ENCODE peak calls at places on chromosomes 5 and 9, in seven cellular contexts. C, M, V, S, H, X and Q are unnamed samples.
A peak's percentile ranks its signal among the peaks of the same experiment; 100 is the strongest.

GRCh38 chr5:41924872-41925554 is at the start of gene FBXO4:
- DNase-seq in C (peak; percentile 65), M (peak; percentile 98), V (peak; percentile 61), S (peak; percentile 88), H (peak; percentile 92), X (no peak), Q (peak; percentile 58)

GRCh38 chr9:5113523-5113922 is 71.9 kb downstream of the INSL6 start:
- DNase-seq in C (no peak), M (peak; percentile 63), V (no peak), S (no peak), H (no peak), X (no peak), Q (no peak)

GRCh38 chr9:38035873-38036272 is 33.2 kb downstream of the SHB start:
- DNase-seq in C (no peak), M (no peak), V (no peak), S (no peak), H (no peak), X (no peak), Q (peak; percentile 20)

GRCh38 chr9:75378036-75378435 is 289.7 kb downstream of the OSTF1 start:
- DNase-seq in C (no peak), M (no peak), V (no peak), S (no peak), H (peak; percentile 76), X (no peak), Q (no peak)

GRCh38 chr5:76681287-76681686 is 34.6 kb upstream of the F2R start:
- DNase-seq in C (no peak), M (no peak), V (no peak), S (no peak), H (no peak), X (no peak), Q (no peak)

GRCh38 chr9:93124793-93125192 is 9.3 kb downstream of the NINJ1 start:
- DNase-seq in C (no peak), M (peak; percentile 75), V (no peak), S (peak; percentile 6), H (peak; percentile 64), X (no peak), Q (no peak)

GRCh38 chr9:99954108-99954507 is 47.7 kb downstream of the STX17 start:
- DNase-seq in C (no peak), M (no peak), V (no peak), S (no peak), H (no peak), X (no peak), Q (no peak)

GRCh38 chr5:156427315-156427714 is 100.4 kb downstream of the SGCD start:
- DNase-seq in C (no peak), M (no peak), V (no peak), S (no peak), H (no peak), X (no peak), Q (no peak)

GRCh38 chr5:162638849-162639248 is 571.3 kb downstream of the GABRG2 start:
- DNase-seq in C (peak; percentile 17), M (no peak), V (no peak), S (no peak), H (no peak), X (no peak), Q (no peak)

GRCh38 chr9:127500399-127500798 is 49.1 kb downstream of the LRSAM1 start:
- DNase-seq in C (no peak), M (no peak), V (no peak), S (no peak), H (no peak), X (no peak), Q (no peak)

GRCh38 chr9:81804306-81804705 is 115.0 kb upstream of the TLE1 start:
- DNase-seq in C (no peak), M (no peak), V (no peak), S (no peak), H (no peak), X (no peak), Q (no peak)

GRCh38 chr5:128632264-128632663 is 94.2 kb upstream of the FBN2 start:
- DNase-seq in C (no peak), M (no peak), V (no peak), S (no peak), H (no peak), X (no peak), Q (peak; percentile 10)

GRCh38 chr9:114382951-114383865 is 4.6 kb downstream of the AKNA start:
- DNase-seq in C (peak; percentile 83), M (peak; percentile 90), V (no peak), S (peak; percentile 48), H (peak; percentile 83), X (no peak), Q (peak; percentile 79)

GRCh38 chr9:520315-520714 is 305.6 kb downstream of the DOCK8 start:
- DNase-seq in C (no peak), M (no peak), V (no peak), S (no peak), H (no peak), X (no peak), Q (no peak)

GRCh38 chr9:523444-523843 is 308.8 kb downstream of the DOCK8 start:
- DNase-seq in C (no peak), M (no peak), V (no peak), S (no peak), H (no peak), X (no peak), Q (no peak)

GRCh38 chr9:522190-522589 is 307.5 kb downstream of the DOCK8 start:
- DNase-seq in C (no peak), M (no peak), V (no peak), S (no peak), H (no peak), X (no peak), Q (no peak)

GRCh38 chr9:524008-524407 is 309.3 kb downstream of the DOCK8 start:
- DNase-seq in C (no peak), M (no peak), V (no peak), S (no peak), H (no peak), X (no peak), Q (no peak)

DNA sequence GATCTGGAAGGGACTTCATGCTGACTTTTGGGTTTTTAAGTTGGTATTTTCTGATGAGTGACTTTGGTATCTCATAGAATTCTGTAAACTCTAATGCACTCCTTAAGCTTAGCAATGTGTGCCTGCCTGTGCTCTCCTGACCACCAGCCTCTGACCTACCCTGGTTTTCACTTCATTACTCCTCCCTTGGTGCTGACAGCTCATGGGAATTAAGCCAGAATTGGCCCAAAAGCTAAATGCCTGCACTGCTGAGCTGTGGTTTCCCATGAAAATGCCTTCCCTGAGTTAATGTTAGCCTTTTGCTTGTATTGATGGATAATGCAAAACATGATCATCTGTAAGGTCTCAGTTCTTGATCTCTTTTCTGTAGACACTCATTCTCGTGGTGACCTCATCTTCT is 308.0 kb downstream of the DOCK8 start:
- DNase-seq in C (no peak), M (no peak), V (no peak), S (no peak), H (no peak), X (no peak), Q (no peak)
- H3K4me3 ChIP-seq in C (no peak overlapping the region), M (no peak overlapping the region), V (no peak overlapping the region), S (no peak overlapping the region), H (no peak overlapping the region), X (no peak overlapping the region), Q (no peak overlapping the region)

GRCh38 chr5:119357309-119357708 is 1.5 kb downstream of the TNFAIP8 start:
- DNase-seq in C (no peak), M (no peak), V (no peak), S (no peak), H (no peak), X (no peak), Q (no peak)

GRCh38 chr5:119360905-119361605 is 5.2 kb downstream of the TNFAIP8 start:
- DNase-seq in C (no peak), M (no peak), V (no peak), S (no peak), H (no peak), X (no peak), Q (no peak)

GRCh38 chr5:119357815-119358559 is 2.2 kb downstream of the TNFAIP8 start:
- DNase-seq in C (no peak), M (no peak), V (no peak), S (no peak), H (no peak), X (no peak), Q (no peak)

GRCh38 chr5:119359737-119360413 is 4.1 kb downstream of the TNFAIP8 start:
- DNase-seq in C (no peak), M (no peak), V (no peak), S (no peak), H (no peak), X (no peak), Q (no peak)

GRCh38 chr5:119358901-119359603 is 3.2 kb downstream of the TNFAIP8 start:
- DNase-seq in C (peak; percentile 38), M (no peak), V (no peak), S (no peak), H (no peak), X (no peak), Q (no peak)
- H3K27ac ChIP-seq in C (no peak overlapping the region), M (peak overlapping the region; percentile 23), V (no peak overlapping the region), S (no peak overlapping the region), H (no peak overlapping the region), X (no peak overlapping the region), Q (no peak overlapping the region)

GRCh38 chr5:173689713-173690360 is 73.4 kb upstream of the BOD1 start:
- DNase-seq in C (no peak), M (no peak), V (no peak), S (peak; percentile 31), H (no peak), X (no peak), Q (no peak)

GRCh38 chr5:173693670-173694069 is 77.2 kb upstream of the BOD1 start:
- DNase-seq in C (no peak), M (no peak), V (no peak), S (peak; percentile 42), H (no peak), X (no peak), Q (no peak)

GRCh38 chr5:173689171-173689676 is 72.8 kb upstream of the BOD1 start:
- DNase-seq in C (peak; percentile 31), M (no peak), V (no peak), S (no peak), H (no peak), X (no peak), Q (no peak)

GRCh38 chr5:173688708-173689107 is 72.3 kb upstream of the BOD1 start:
- DNase-seq in C (no peak), M (no peak), V (no peak), S (no peak), H (no peak), X (no peak), Q (no peak)

GRCh38 chr5:173691931-173692330 is 75.5 kb upstream of the BOD1 start:
- DNase-seq in C (no peak), M (no peak), V (no peak), S (no peak), H (no peak), X (no peak), Q (no peak)
- TF ChIP-seq POLR2AphosphoS5 in C (no peak), M (no peak), V (no peak), S (no peak), H (no peak), X (no peak), Q (no peak)

GRCh38 chr5:43309657-43310056 is 3.6 kb downstream of the HMGCS1 start:
- DNase-seq in C (no peak), M (no peak), V (no peak), S (no peak), H (no peak), X (no peak), Q (no peak)
- H3K4me3 ChIP-seq in C (peak overlapping the region; percentile 77), M (no peak overlapping the region), V (no peak overlapping the region), S (no peak overlapping the region), H (no peak overlapping the region), X (no peak overlapping the region), Q (no peak overlapping the region)